ENCODE peak calls at places on chromosomes 12 and 14, in eight cellular contexts. U is endothelial cell of umbilical vein, C is psoas muscle, T is GM06990, B is BE2C, Y is AG04450, G is left lung, Q is GM12865. L is an unnamed sample.

GRCh38 chr14:96999654-97000155 is 202.5 kb downstream of the VRK1 start:
- DNase-seq in U (no peak), C (no peak), T (no peak), B (no peak), Y (no peak), G (no peak), Q (no peak), L (peak; percentile 68)

GRCh38 chr14:22555573-22556011 is 33.4 kb downstream of the DAD1 start:
- DNase-seq in U (no peak), C (no peak), T (no peak), B (no peak), Y (no peak), G (no peak), Q (peak; percentile 66), L (no peak)

GRCh38 chr12:71070416-71071155 is 87.2 kb downstream of the TSPAN8 start:
- DNase-seq in U (no peak), C (no peak), T (no peak), B (no peak), Y (no peak), G (no peak), Q (no peak), L (no peak)

GRCh38 chr12:44287545-44287944 is 451.7 kb downstream of the TMEM117 start:
- DNase-seq in U (no peak), C (no peak), T (no peak), B (no peak), Y (no peak), G (no peak), Q (no peak), L (no peak)

GRCh38 chr14:84655014-84655413 is 874.9 kb upstream of the FLRT2 start:
- DNase-seq in U (no peak), C (no peak), T (no peak), B (no peak), Y (no peak), G (no peak), Q (no peak), L (no peak)

GRCh38 chr12:107320031-107320928 is 226.9 kb upstream of the CRY1 start:
- DNase-seq in U (peak; percentile 14), C (peak; percentile 22), T (peak; percentile 25), B (no peak), Y (no peak), G (peak; percentile 44), Q (no peak), L (peak; percentile 74)

GRCh38 chr14:30283822-30284446 is 275.0 kb upstream of the G2E3 start:
- DNase-seq in U (peak; percentile 60), C (no peak), T (no peak), B (peak; percentile 28), Y (no peak), G (no peak), Q (peak; percentile 31), L (no peak)

GRCh38 chr12:43882578-43883178 is 46.8 kb downstream of the TMEM117 start:
- DNase-seq in U (peak; percentile 65), C (no peak), T (no peak), B (peak; percentile 23), Y (peak; percentile 54), G (no peak), Q (peak; percentile 67), L (no peak)

GRCh38 chr12:124660846-124661245 is 93.4 kb upstream of the NCOR2 start:
- DNase-seq in U (no peak), C (no peak), T (no peak), B (peak; percentile 62), Y (no peak), G (no peak), Q (no peak), L (no peak)

GRCh38 chr12:109069307-109070231 is 17.2 kb downstream of the USP30 start:
- DNase-seq in U (no peak), C (no peak), T (no peak), B (no peak), Y (no peak), G (no peak), Q (no peak), L (no peak)

GRCh38 chr14:21026988-21027315 is 2.1 kb upstream of the NDRG2 start:
- DNase-seq in U (no peak), C (peak; percentile 55), T (no peak), B (no peak), Y (no peak), G (no peak), Q (no peak), L (peak; percentile 81)

GRCh38 chr12:92627511-92627910 is 75.3 kb upstream of the PLEKHG7 start:
- DNase-seq in U (no peak), C (no peak), T (no peak), B (no peak), Y (no peak), G (no peak), Q (no peak), L (no peak)

GRCh38 chr12:124507188-124508109 is 60.0 kb downstream of the NCOR2 start:
- DNase-seq in U (no peak), C (peak; percentile 60), T (no peak), B (no peak), Y (no peak), G (no peak), Q (no peak), L (no peak)

GRCh38 chr14:20332386-20332945 is 613 bp downstream of the CCNB1IP1 start:
- DNase-seq in U (no peak), C (no peak), T (no peak), B (no peak), Y (no peak), G (no peak), Q (peak; percentile 13), L (no peak)

GRCh38 chr14:101835166-101835557 is 73.7 kb downstream of the PPP2R5C start:
- DNase-seq in U (no peak), C (no peak), T (no peak), B (no peak), Y (no peak), G (no peak), Q (no peak), L (no peak)

GRCh38 chr12:123041811-123042655 is 61.6 kb downstream of the ARL6IP4 start:
- DNase-seq in U (no peak), C (no peak), T (no peak), B (no peak), Y (peak; percentile 90), G (peak; percentile 47), Q (no peak), L (no peak)

GRCh38 chr12:6056406-6057211 is 67.9 kb downstream of the VWF start:
- DNase-seq in U (no peak), C (no peak), T (no peak), B (peak; percentile 60), Y (no peak), G (no peak), Q (no peak), L (no peak)
- TF ChIP-seq CTCF in U (peak; percentile 52), C (no peak), T (peak; percentile 25), B (peak; percentile 63), Y (peak; percentile 32), G (no peak), Q (no peak), L (no peak)

GRCh38 chr12:57815177-57816000 is 3.1 kb downstream of the AVIL start:
- DNase-seq in U (no peak), C (no peak), T (no peak), B (no peak), Y (no peak), G (no peak), Q (no peak), L (no peak)
- TF ChIP-seq CTCF in U (no peak), C (no peak), T (no peak), B (peak; percentile 36), Y (peak; percentile 21), G (no peak), Q (no peak), L (no peak)

DNA sequence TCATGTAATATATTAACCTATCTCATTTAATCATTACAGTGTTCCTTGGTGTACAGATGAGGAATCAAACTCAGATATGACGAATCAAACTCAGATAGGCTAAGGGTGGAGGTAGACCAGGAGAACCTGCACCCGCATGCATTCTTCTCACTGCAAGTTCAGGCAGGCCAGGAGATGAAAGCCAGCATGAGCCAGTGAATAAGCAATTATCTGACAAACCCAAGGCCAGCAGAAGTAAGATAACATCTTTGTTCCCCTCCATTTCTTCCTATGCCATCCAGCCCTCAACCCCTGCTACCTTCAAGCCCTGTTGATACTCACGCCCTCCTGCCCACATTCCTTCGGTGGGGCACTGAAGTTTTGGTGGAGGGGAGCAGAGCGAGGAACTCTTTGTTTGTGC is 152.2 kb downstream of the ETV6 start:
- DNase-seq in U (no peak), C (no peak), T (no peak), B (no peak), Y (no peak), G (no peak), Q (no peak), L (no peak)
- TF ChIP-seq CTCF in U (no peak), C (no peak), T (no peak), B (no peak), Y (no peak), G (no peak), Q (no peak), L (no peak)

GRCh38 chr14:66642264-66642663 is 134.3 kb downstream of the GPHN start:
- DNase-seq in U (no peak), C (no peak), T (no peak), B (no peak), Y (no peak), G (no peak), Q (no peak), L (no peak)

GRCh38 chr14:66645716-66646115 is 137.8 kb downstream of the GPHN start:
- DNase-seq in U (peak; percentile 62), C (no peak), T (no peak), B (no peak), Y (no peak), G (no peak), Q (no peak), L (no peak)

GRCh38 chr14:66638688-66639087 is 130.7 kb downstream of the GPHN start:
- DNase-seq in U (peak; percentile 31), C (no peak), T (no peak), B (no peak), Y (no peak), G (no peak), Q (no peak), L (no peak)

DNA sequence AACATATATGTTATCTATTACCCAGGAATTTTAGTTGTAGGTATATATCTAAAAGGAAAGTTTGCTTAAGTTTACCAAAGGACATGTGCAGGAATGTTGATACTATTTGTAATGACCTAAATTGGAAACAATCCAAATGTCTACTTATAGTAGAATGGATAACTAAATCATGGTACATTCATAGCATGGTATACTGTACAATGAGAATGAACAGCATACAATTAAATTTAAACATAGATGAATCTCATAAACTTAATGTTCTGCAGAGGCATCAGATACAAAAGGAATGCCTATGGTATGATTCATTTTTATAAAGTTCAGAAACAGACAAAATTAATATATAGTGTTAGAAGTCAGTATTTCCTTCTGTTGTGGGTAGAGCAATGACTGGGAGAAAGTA is 135.4 kb downstream of the GPHN start:
- DNase-seq in U (peak; percentile 52), C (no peak), T (no peak), B (no peak), Y (no peak), G (no peak), Q (no peak), L (no peak)
- TF ChIP-seq CTCF in U (no peak), C (no peak), T (no peak), B (no peak), Y (no peak), G (no peak), Q (no peak), L (no peak)

L was measured in lower leg skin.